ENCODE peak calls at places on chromosomes 16 and 17, in five cellular contexts. K, O, X, E and C are unnamed samples.

GRCh38 chr17:72616457-72616856 is 476.0 kb downstream of the SLC39A11 start:
- DNase-seq in O (no peak), K (no peak), E (no peak), X (no peak), C (no peak)

GRCh38 chr17:50931003-50931878 is 65.1 kb upstream of the TOB1 start:
- DNase-seq in K (peak), O (peak), X (peak), E (peak), C (no peak)

GRCh38 chr16:10770907-10771306 is 27.3 kb downstream of the NUBP1 start:
- DNase-seq in E (no peak), K (no peak), X (no peak), O (no peak), C (no peak)

GRCh38 chr17:40306395-40306794 is 2.6 kb upstream of the RARA start:
- DNase-seq in K (no peak), X (no peak), E (no peak), O (no peak), C (no peak)

GRCh38 chr16:65446441-65446840 is 324.6 kb upstream of the CDH11 start:
- DNase-seq in K (no peak), O (no peak), X (no peak), E (no peak), C (no peak)

GRCh38 chr17:48544356-48545021 is 420 bp downstream of the HOXB2 start:
- DNase-seq in E (peak), X (peak), O (peak), K (peak), C (no peak)

GRCh38 chr16:21277927-21278706 is at the start of gene CRYM:
- DNase-seq in K (no peak), E (peak), O (peak), X (peak), C (no peak)

GRCh38 chr17:7207120-7208001 is 12.3 kb downstream of the DLG4 start:
- DNase-seq in K (no peak), X (no peak), E (peak), O (no peak), C (no peak)

GRCh38 chr16:87860553-87861299 is 8.6 kb downstream of the SLC7A5 start:
- DNase-seq in O (no peak), E (no peak), X (no peak), K (no peak), C (no peak)

GRCh38 chr16:19014456-19014855 is 30.7 kb downstream of the TMC7 start:
- DNase-seq in K (no peak), X (no peak), O (no peak), E (no peak), C (no peak)

GRCh38 chr16:23342083-23342640 is 40.1 kb downstream of the SCNN1B start:
- DNase-seq in E (no peak), K (no peak), O (no peak), X (no peak), C (no peak)

GRCh38 chr17:73043686-73044581 is 48.6 kb downstream of the SLC39A11 start:
- DNase-seq in O (no peak), E (no peak), K (no peak), X (no peak), C (no peak)

GRCh38 chr16:71628810-71629209 is 2.8 kb downstream of the MARVELD3 start:
- DNase-seq in K (no peak), O (no peak), E (no peak), X (peak), C (peak)

GRCh38 chr17:45973943-45974859 is 24.8 kb upstream of the STH start:
- DNase-seq in O (peak), K (no peak), X (no peak), E (no peak), C (no peak)

GRCh38 chr16:2039286-2040030 is 8.2 kb downstream of the NTHL1 start:
- DNase-seq in E (no peak), X (peak), O (peak), K (no peak), C (no peak)

GRCh38 chr16:65122974-65123845 is 1.3 kb upstream of the CDH11 start:
- DNase-seq in X (no peak), E (no peak), K (no peak), O (peak), C (no peak)

GRCh38 chr17:6047966-6048365 is 22.2 kb upstream of the WSCD1 start:
- DNase-seq in X (no peak), O (no peak), K (no peak), E (no peak), C (no peak)

GRCh38 chr16:5709889-5710288 is 612.3 kb upstream of the EEF2KMT start:
- DNase-seq in K (no peak), O (no peak), X (no peak), E (no peak), C (no peak)

GRCh38 chr16:24670623-24671454 is 58.6 kb upstream of the TNRC6A start:
- DNase-seq in X (peak), K (no peak), O (no peak), E (no peak), C (no peak)

GRCh38 chr16:69031877-69032301 is 73.6 kb upstream of the HAS3 start:
- DNase-seq in E (no peak), X (peak), O (no peak), K (no peak), C (no peak)

GRCh38 chr16:53753431-53753830 is 49.5 kb downstream of the FTO start:
- DNase-seq in O (no peak), K (no peak), E (no peak), X (no peak), C (no peak)

GRCh38 chr17:2692781-2693135 is 18.8 kb downstream of the CLUH start:
- DNase-seq in O (no peak), K (peak), E (no peak), X (no peak), C (no peak)

GRCh38 chr17:62045517-62045916 is 19.6 kb downstream of the MED13 start:
- DNase-seq in E (no peak), O (no peak), X (no peak), K (no peak), C (no peak)

GRCh38 chr17:65438708-65439294 is 122.6 kb downstream of the AXIN2 start:
- DNase-seq in K (no peak), X (no peak), E (no peak), O (no peak), C (no peak)

GRCh38 chr16:83615553-83615952 is 192.2 kb upstream of the HSBP1 start:
- DNase-seq in K (no peak), O (no peak), X (no peak), E (no peak), C (no peak)

GRCh38 chr16:85974428-85975375 is 75.7 kb downstream of the IRF8 start:
- DNase-seq in K (no peak), O (no peak), X (no peak), E (no peak), C (no peak)

GRCh38 chr17:79956853-79957252 is 78.8 kb downstream of the TBC1D16 start:
- DNase-seq in X (no peak), O (no peak), K (peak), E (no peak), C (no peak)

GRCh38 chr17:83127431-83128160 is 48.2 kb downstream of the METRNL start:
- DNase-seq in E (no peak), O (no peak), X (no peak), K (no peak), C (no peak)

GRCh38 chr16:22683730-22684280 is 130.2 kb upstream of the HS3ST2 start:
- DNase-seq in K (no peak), O (no peak), X (no peak), E (no peak), C (no peak)

GRCh38 chr17:36591434-36592315 is at the start of gene DHRS11:
- DNase-seq in E (peak), X (peak), K (peak), O (peak), C (no peak)

GRCh38 chr17:52276609-52277008 is 118.1 kb upstream of the CA10 start:
- DNase-seq in X (no peak), O (no peak), K (no peak), E (no peak), C (no peak)

DNA sequence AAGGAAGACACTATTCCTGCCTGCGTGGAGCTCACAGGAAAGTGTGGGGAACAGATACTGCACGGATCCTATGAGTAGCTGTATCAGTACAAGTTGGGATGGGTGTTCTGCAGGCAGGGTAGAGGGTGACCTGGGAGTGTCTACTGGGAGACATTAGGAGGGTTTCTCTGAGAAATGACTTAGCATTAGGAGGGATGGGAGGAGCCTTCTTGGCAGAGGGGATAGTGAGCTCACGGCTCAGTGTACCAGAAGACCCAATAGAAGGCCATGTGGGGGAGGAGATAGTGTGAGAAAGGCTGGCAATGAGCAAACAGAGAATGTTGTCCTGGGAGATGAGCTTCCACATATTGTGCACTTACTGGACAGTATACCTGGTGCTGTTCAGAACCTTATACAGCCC is 109.1 kb downstream of the MSI2 start:
- DNase-seq in E (peak), X (no peak), O (no peak), K (no peak), C (no peak)
- H3K27ac ChIP-seq in E (peak), X (no peak), O (no peak), K (no peak), C (no peak)

GRCh38 chr17:8272421-8272820 is 16.0 kb upstream of the RANGRF start:
- DNase-seq in E (no peak), X (no peak), K (no peak), O (no peak), C (no peak)

GRCh38 chr17:8277317-8277716 is 11.2 kb upstream of the RANGRF start:
- DNase-seq in O (no peak), E (no peak), K (no peak), X (peak), C (no peak)

GRCh38 chr17:8273884-8274444 is 14.5 kb upstream of the RANGRF start:
- DNase-seq in O (no peak), K (no peak), X (peak), E (no peak), C (no peak)

GRCh38 chr17:8275421-8276290 is 12.8 kb upstream of the RANGRF start:
- DNase-seq in E (no peak), X (no peak), O (no peak), K (no peak), C (no peak)
- H3K27ac ChIP-seq in E (no peak), X (no peak), O (no peak), K (no peak), C (no peak)

DNA sequence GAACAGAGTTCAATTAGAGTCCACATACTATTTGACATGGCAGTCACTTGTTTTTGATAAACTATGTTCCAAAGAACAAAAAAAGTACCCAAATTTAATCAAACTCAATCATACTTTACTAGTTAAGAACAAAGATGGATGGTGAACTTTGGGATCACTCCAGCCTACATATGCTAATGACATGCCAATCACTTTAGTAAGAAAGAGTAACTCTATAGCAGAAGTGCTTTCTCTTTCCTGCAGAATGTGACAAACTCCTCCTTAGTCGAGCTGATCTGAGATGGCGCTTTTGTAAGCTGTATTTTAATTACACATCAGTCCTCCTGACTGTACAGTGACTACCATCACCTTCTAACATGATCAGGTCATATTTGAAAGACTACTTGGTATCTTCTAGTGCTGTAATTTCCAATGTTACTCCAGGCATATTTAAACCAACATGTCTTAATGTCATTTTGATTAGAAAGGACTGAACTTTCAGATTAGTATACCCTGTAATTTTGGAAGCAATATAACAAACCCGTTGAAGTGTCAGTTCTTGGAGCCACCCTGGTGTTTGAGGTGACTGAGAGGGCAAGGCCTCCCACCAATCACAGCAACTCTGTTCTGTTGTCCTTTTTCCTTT is 4.1 kb downstream of the NETO2 start:
- DNase-seq in E (no peak), K (no peak), O (no peak), X (no peak), C (no peak)
- H3K27ac ChIP-seq in E (no peak), K (no peak), O (no peak), X (no peak), C (no peak)

GRCh38 chr16:70396209-70396904 is 42.5 kb downstream of the ST3GAL2 start:
- DNase-seq in O (no peak), E (peak), X (no peak), K (no peak), C (no peak)
- H3K27ac ChIP-seq in O (no peak), E (peak), X (no peak), K (no peak), C (no peak)

GRCh38 chr16:8964462-8964861 is 756 bp upstream of the USP7 start:
- DNase-seq in K (no peak), E (no peak), O (no peak), X (no peak), C (no peak)
- H3K27ac ChIP-seq in K (peak), E (no peak), O (peak), X (peak), C (peak)